ENCODE peak calls at places on chromosomes 6 and 20, in five cellular contexts. One of them, this sample, is unnamed.

GRCh38 chr20:10179574-10180298 is 38.9 kb upstream of the SNAP25 start:
- DNase-seq in H1: peak
- DNase-seq in GM12891: no peak
- DNase-seq in stimulated activated effector memory CD8-positive, alpha-beta T cell treated with anti-CD3 and anti-CD28 coated beads, Interleukin-12 subunit alpha, Interleukin-12 subunit beta, amount 100 ng/mL, for 72 hours: no peak
- DNase-seq in brain microvascular endothelial cell: peak
- DNase-seq in this sample: no peak

GRCh38 chr20:23918896-23919295 is 39.3 kb upstream of the CST5 start:
- DNase-seq in H1: no peak
- DNase-seq in GM12891: no peak
- DNase-seq in stimulated activated effector memory CD8-positive, alpha-beta T cell treated with anti-CD3 and anti-CD28 coated beads, Interleukin-12 subunit alpha, Interleukin-12 subunit beta, amount 100 ng/mL, for 72 hours: no peak
- DNase-seq in brain microvascular endothelial cell: no peak
- DNase-seq in this sample: no peak

GRCh38 chr20:41862023-41862422 is 243.8 kb upstream of the CHD6 start:
- DNase-seq in H1: peak
- DNase-seq in GM12891: no peak
- DNase-seq in stimulated activated effector memory CD8-positive, alpha-beta T cell treated with anti-CD3 and anti-CD28 coated beads, Interleukin-12 subunit alpha, Interleukin-12 subunit beta, amount 100 ng/mL, for 72 hours: no peak
- DNase-seq in brain microvascular endothelial cell: no peak
- DNase-seq in this sample: no peak

GRCh38 chr6:139531716-139532115 is 157.3 kb upstream of the CITED2 start:
- DNase-seq in H1: no peak
- DNase-seq in GM12891: no peak
- DNase-seq in stimulated activated effector memory CD8-positive, alpha-beta T cell treated with anti-CD3 and anti-CD28 coated beads, Interleukin-12 subunit alpha, Interleukin-12 subunit beta, amount 100 ng/mL, for 72 hours: no peak
- DNase-seq in brain microvascular endothelial cell: no peak
- DNase-seq in this sample: no peak

GRCh38 chr6:16199792-16200191 is 38.6 kb upstream of the GMPR start:
- DNase-seq in H1: no peak
- DNase-seq in GM12891: no peak
- DNase-seq in stimulated activated effector memory CD8-positive, alpha-beta T cell treated with anti-CD3 and anti-CD28 coated beads, Interleukin-12 subunit alpha, Interleukin-12 subunit beta, amount 100 ng/mL, for 72 hours: no peak
- DNase-seq in brain microvascular endothelial cell: no peak
- DNase-seq in this sample: no peak

GRCh38 chr20:35179292-35180212 is 7.7 kb downstream of the PROCR start:
- DNase-seq in H1: no peak
- DNase-seq in GM12891: no peak
- DNase-seq in stimulated activated effector memory CD8-positive, alpha-beta T cell treated with anti-CD3 and anti-CD28 coated beads, Interleukin-12 subunit alpha, Interleukin-12 subunit beta, amount 100 ng/mL, for 72 hours: no peak
- DNase-seq in brain microvascular endothelial cell: no peak
- DNase-seq in this sample: no peak

GRCh38 chr6:16486661-16487060 is 248.3 kb downstream of the GMPR start:
- DNase-seq in H1: no peak
- DNase-seq in GM12891: no peak
- DNase-seq in stimulated activated effector memory CD8-positive, alpha-beta T cell treated with anti-CD3 and anti-CD28 coated beads, Interleukin-12 subunit alpha, Interleukin-12 subunit beta, amount 100 ng/mL, for 72 hours: peak
- DNase-seq in brain microvascular endothelial cell: no peak
- DNase-seq in this sample: no peak

GRCh38 chr6:53987527-53987888 is 123.7 kb upstream of the MLIP start:
- DNase-seq in H1: no peak
- DNase-seq in GM12891: no peak
- DNase-seq in stimulated activated effector memory CD8-positive, alpha-beta T cell treated with anti-CD3 and anti-CD28 coated beads, Interleukin-12 subunit alpha, Interleukin-12 subunit beta, amount 100 ng/mL, for 72 hours: no peak
- DNase-seq in brain microvascular endothelial cell: no peak
- DNase-seq in this sample: no peak

GRCh38 chr20:16476032-16476431 is 97.2 kb downstream of the KIF16B start:
- DNase-seq in H1: no peak
- DNase-seq in GM12891: peak
- DNase-seq in stimulated activated effector memory CD8-positive, alpha-beta T cell treated with anti-CD3 and anti-CD28 coated beads, Interleukin-12 subunit alpha, Interleukin-12 subunit beta, amount 100 ng/mL, for 72 hours: no peak
- DNase-seq in brain microvascular endothelial cell: peak
- DNase-seq in this sample: no peak

GRCh38 chr6:8434727-8435092 is 635 bp downstream of the SLC35B3 start:
- DNase-seq in H1: no peak
- DNase-seq in GM12891: peak
- DNase-seq in stimulated activated effector memory CD8-positive, alpha-beta T cell treated with anti-CD3 and anti-CD28 coated beads, Interleukin-12 subunit alpha, Interleukin-12 subunit beta, amount 100 ng/mL, for 72 hours: no peak
- DNase-seq in brain microvascular endothelial cell: no peak
- DNase-seq in this sample: no peak

GRCh38 chr6:37485259-37485658 is 14.4 kb downstream of the CCDC167 start:
- DNase-seq in H1: no peak
- DNase-seq in GM12891: no peak
- DNase-seq in stimulated activated effector memory CD8-positive, alpha-beta T cell treated with anti-CD3 and anti-CD28 coated beads, Interleukin-12 subunit alpha, Interleukin-12 subunit beta, amount 100 ng/mL, for 72 hours: no peak
- DNase-seq in brain microvascular endothelial cell: no peak
- DNase-seq in this sample: no peak

GRCh38 chr6:82113231-82113630 is 134.3 kb downstream of the IBTK start:
- DNase-seq in H1: no peak
- DNase-seq in GM12891: no peak
- DNase-seq in stimulated activated effector memory CD8-positive, alpha-beta T cell treated with anti-CD3 and anti-CD28 coated beads, Interleukin-12 subunit alpha, Interleukin-12 subunit beta, amount 100 ng/mL, for 72 hours: no peak
- DNase-seq in brain microvascular endothelial cell: no peak
- DNase-seq in this sample: no peak

GRCh38 chr6:111782161-111782809 is 91.0 kb downstream of the FYN start:
- DNase-seq in H1: no peak
- DNase-seq in GM12891: no peak
- DNase-seq in stimulated activated effector memory CD8-positive, alpha-beta T cell treated with anti-CD3 and anti-CD28 coated beads, Interleukin-12 subunit alpha, Interleukin-12 subunit beta, amount 100 ng/mL, for 72 hours: no peak
- DNase-seq in brain microvascular endothelial cell: no peak
- DNase-seq in this sample: no peak